ENCODE peak calls at places on chromosomes 12 and 14, in seven cellular contexts. U is cardiac fibroblast, W is mammary epithelial cell, C is fibroblast of lung, I is transverse colon, A is PC-9, S is fibroblast of pulmonary artery. J is an unnamed sample.

GRCh38 chr12:89948266-89949175 is 239.9 kb upstream of the ATP2B1 start:
- DNase-seq in I (no peak), S (no peak), W (no peak), A (no peak), U (no peak), C (peak), J (no peak)

GRCh38 chr12:54413284-54414190 is 5.5 kb downstream of the ITGA5 start:
- DNase-seq in S (peak), W (no peak), U (peak), A (no peak), I (peak), C (peak), J (no peak)

GRCh38 chr14:56135001-56135400 is 16.8 kb downstream of the PELI2 start:
- DNase-seq in A (no peak), U (no peak), W (no peak), I (no peak), S (no peak), C (no peak), J (no peak)

GRCh38 chr12:10197879-10198278 is 14.8 kb upstream of the GABARAPL1 start:
- DNase-seq in C (no peak), W (no peak), I (no peak), U (no peak), A (no peak), S (no peak), J (no peak)

GRCh38 chr14:86311151-86311550 is 781.2 kb downstream of the FLRT2 start:
- DNase-seq in S (no peak), C (no peak), I (no peak), W (no peak), U (no peak), A (no peak), J (no peak)

GRCh38 chr12:72015895-72016294 is 77.2 kb downstream of the TPH2 start:
- DNase-seq in A (no peak), I (no peak), C (no peak), W (no peak), S (no peak), U (no peak), J (no peak)

GRCh38 chr12:106288510-106289195 is 13.9 kb upstream of the TCP11L2 start:
- DNase-seq in S (peak), W (peak), I (no peak), C (peak), U (peak), A (peak), J (peak)

GRCh38 chr14:74838141-74838540 is 37.8 kb downstream of the PROX2 start:
- DNase-seq in A (no peak), I (no peak), C (no peak), U (no peak), S (no peak), W (no peak), J (no peak)

GRCh38 chr12:91483471-91483985 is 300.9 kb upstream of the DCN start:
- DNase-seq in U (no peak), C (peak), A (no peak), W (no peak), I (no peak), S (peak), J (no peak)

GRCh38 chr14:99231850-99232401 is 40.1 kb downstream of the BCL11B start:
- DNase-seq in U (no peak), I (no peak), C (peak), S (no peak), W (no peak), A (no peak), J (no peak)

GRCh38 chr12:92971869-92972524 is 42.9 kb upstream of the EEA1 start:
- DNase-seq in I (no peak), C (peak), U (peak), S (peak), W (peak), A (no peak), J (peak)

GRCh38 chr12:120539303-120539702 is 5.1 kb downstream of the RNF10 start:
- DNase-seq in A (no peak), S (no peak), I (no peak), C (peak), U (peak), W (peak), J (peak)

GRCh38 chr14:99041820-99042174 is 230.2 kb downstream of the BCL11B start:
- DNase-seq in A (no peak), I (no peak), W (no peak), U (no peak), C (no peak), S (no peak), J (peak)

GRCh38 chr12:107091989-107092641 is 1.2 kb downstream of the CRY1 start:
- DNase-seq in I (peak), W (peak), S (peak), A (peak), U (peak), C (peak), J (peak)

GRCh38 chr14:50932159-50932558 is 12.1 kb downstream of the PYGL start:
- DNase-seq in I (no peak), C (no peak), U (no peak), S (no peak), W (no peak), A (no peak), J (no peak)

GRCh38 chr14:53331247-53331646 is 178.1 kb upstream of the DDHD1 start:
- DNase-seq in C (peak), W (peak), S (peak), A (no peak), U (peak), I (no peak), J (peak)

GRCh38 chr14:56666716-56667115 is 87.1 kb downstream of the TMEM260 start:
- DNase-seq in W (peak), I (no peak), U (peak), C (peak), S (peak), A (peak), J (peak)

GRCh38 chr14:74018029-74018703 is 922 bp downstream of the ENTPD5 start:
- DNase-seq in W (peak), C (peak), I (no peak), U (no peak), S (peak), A (peak), J (peak)

GRCh38 chr12:85872497-85873091 is 1.5 kb upstream of the NTS start:
- DNase-seq in U (peak), A (no peak), C (peak), I (no peak), S (peak), W (peak), J (peak)

GRCh38 chr12:111426341-111427185 is 20.8 kb downstream of the SH2B3 start:
- DNase-seq in I (peak), A (no peak), W (no peak), C (peak), U (no peak), S (peak), J (no peak)

GRCh38 chr12:1846421-1847405 is 26.3 kb downstream of the LRTM2 start:
- DNase-seq in I (peak), A (no peak), C (no peak), U (no peak), S (no peak), W (no peak), J (no peak)

GRCh38 chr12:103313894-103314293 is 181.9 kb downstream of the C12orf42 start:
- DNase-seq in S (no peak), W (peak), I (no peak), C (no peak), A (no peak), U (no peak), J (peak)

GRCh38 chr12:125072496-125072895 is 7.3 kb downstream of the AACS start:
- DNase-seq in A (no peak), W (no peak), U (no peak), S (no peak), C (no peak), I (no peak), J (no peak)

GRCh38 chr14:23060536-23061260 is 3.4 kb upstream of the CDH24 start:
- DNase-seq in A (no peak), I (no peak), W (no peak), C (no peak), S (no peak), U (no peak), J (no peak)

GRCh38 chr14:89425931-89426330 is 8.9 kb upstream of the FOXN3 start:
- DNase-seq in S (peak), U (peak), W (peak), C (peak), A (no peak), I (peak), J (peak)

GRCh38 chr14:61376314-61376713 is 54.9 kb downstream of the PRKCH start:
- DNase-seq in C (no peak), U (no peak), S (no peak), A (no peak), I (no peak), W (no peak), J (no peak)

GRCh38 chr12:19186722-19187661 is 57.5 kb downstream of the PLEKHA5 start:
- DNase-seq in A (peak), U (peak), I (no peak), C (peak), S (peak), W (peak), J (peak)

GRCh38 chr12:124928095-124928911 is 13.9 kb upstream of the UBC start:
- DNase-seq in U (peak), I (peak), S (peak), C (peak), A (peak), W (peak), J (peak)

GRCh38 chr14:34237098-34237497 is 224.9 kb downstream of the SPTSSA start:
- DNase-seq in I (no peak), S (no peak), A (peak), C (no peak), W (peak), U (no peak), J (peak)

GRCh38 chr12:67784831-67785230 is 136.3 kb downstream of the DYRK2 start:
- DNase-seq in C (no peak), U (no peak), S (no peak), I (no peak), A (no peak), W (no peak), J (no peak)

GRCh38 chr12:20602671-20603402 is 92.3 kb upstream of the SLCO1C1 start:
- DNase-seq in A (no peak), S (peak), W (no peak), U (peak), I (no peak), C (peak), J (no peak)

GRCh38 chr12:20604408-20604807 is 90.7 kb upstream of the SLCO1C1 start:
- DNase-seq in W (no peak), A (no peak), U (no peak), I (no peak), S (no peak), C (no peak), J (no peak)

GRCh38 chr12:20596036-20596435 is 99.1 kb upstream of the SLCO1C1 start:
- DNase-seq in I (no peak), U (no peak), S (peak), C (no peak), W (no peak), A (no peak), J (peak)

GRCh38 chr12:20599757-20600156 is 95.4 kb upstream of the SLCO1C1 start:
- DNase-seq in A (no peak), I (no peak), W (no peak), S (no peak), C (no peak), U (no peak), J (no peak)

GRCh38 chr12:20601668-20602280 is 93.4 kb upstream of the SLCO1C1 start:
- DNase-seq in A (no peak), S (peak), W (no peak), U (peak), C (peak), I (no peak), J (peak)
- TF ChIP-seq CTCF in A (peak), S (peak), W (peak), U (peak), C (peak), I (peak), J (peak)

GRCh38 chr14:104115691-104116543 is 22.5 kb upstream of the KIF26A start:
- DNase-seq in U (no peak), S (no peak), A (peak), C (no peak), W (no peak), I (peak), J (peak)
- H3K4me3 ChIP-seq in U (peak), S (peak), A (peak), C (peak), W (peak), I (peak), J (peak)

GRCh38 chr12:13247596-13247995 is 51.1 kb downstream of the EMP1 start:
- DNase-seq in S (no peak), C (no peak), I (no peak), A (no peak), W (peak), U (no peak), J (peak)
- TF ChIP-seq CTCF in S (no peak), C (no peak), I (no peak), A (no peak), W (no peak), U (no peak), J (no peak)

DNA sequence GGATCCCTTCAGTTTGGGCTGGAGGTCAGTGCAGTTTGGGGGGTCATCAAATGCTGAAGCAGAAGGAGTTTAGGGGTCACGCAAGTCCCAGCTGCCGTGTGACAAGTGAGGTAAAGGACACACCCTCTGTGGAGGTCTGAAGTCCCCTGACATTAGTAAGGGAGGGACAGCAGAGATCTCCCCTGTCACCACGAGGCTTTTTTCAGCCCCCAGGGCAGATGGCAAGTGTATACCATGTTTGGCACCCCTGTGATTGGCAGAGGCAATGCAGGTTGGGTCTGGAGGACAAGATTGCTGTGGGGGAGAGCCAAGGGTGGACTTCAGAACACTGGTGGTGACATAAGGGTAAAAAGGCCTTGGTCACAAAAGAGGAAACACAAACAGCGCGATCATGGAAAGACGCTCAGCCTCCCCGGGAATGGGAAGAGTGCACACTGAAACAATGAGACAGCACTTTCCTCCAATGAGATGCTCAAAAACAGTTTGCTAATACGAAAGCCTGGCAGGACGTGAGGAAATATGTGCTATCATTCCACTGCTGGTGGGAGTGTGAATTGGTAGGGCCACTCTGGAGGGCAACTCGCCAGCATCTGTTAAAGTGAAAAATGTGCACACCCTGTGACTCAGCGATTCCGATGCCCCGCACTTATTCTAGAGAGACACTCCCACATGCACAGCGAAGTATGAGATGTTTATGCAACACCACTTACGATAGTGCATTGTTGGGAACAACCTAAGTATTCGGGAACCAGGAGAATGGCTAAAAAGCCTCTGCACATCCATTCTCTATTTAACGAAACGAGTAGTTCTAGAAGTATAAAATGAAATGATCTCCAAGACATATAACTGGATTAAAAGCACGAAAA is 14.4 kb upstream of the CD27 start:
- DNase-seq in C (peak), S (peak), A (peak), W (peak), U (peak), I (peak), J (peak)
- H3K4me3 ChIP-seq in C (peak), S (peak), A (peak), W (peak), U (peak), I (peak), J (peak)

GRCh38 chr14:95290021-95290420 is 29.7 kb downstream of the CLMN start:
- DNase-seq in U (no peak), C (no peak), S (no peak), I (no peak), A (no peak), W (no peak), J (no peak)
- TF ChIP-seq CTCF in U (no peak), C (no peak), S (no peak), I (no peak), A (no peak), W (no peak), J (no peak)

DNA sequence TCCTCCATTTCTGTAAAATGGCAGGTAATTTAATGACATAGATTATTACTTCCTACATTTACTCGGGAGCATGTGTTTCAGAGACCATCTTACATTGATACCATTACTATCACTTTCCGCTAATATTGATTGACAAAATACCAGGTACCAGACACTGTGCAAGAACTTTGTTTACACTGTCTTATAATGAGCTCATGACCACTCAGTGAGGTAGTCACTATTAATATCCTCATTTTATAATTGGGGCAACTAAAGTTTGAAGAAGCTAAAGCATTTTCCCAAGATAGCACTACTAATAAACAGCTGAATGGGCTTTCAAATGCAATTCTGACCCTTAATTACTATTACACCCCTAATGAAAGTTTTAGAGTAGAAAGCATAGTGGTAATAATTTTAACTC is 734.8 kb downstream of the DIO2 start:
- DNase-seq in C (no peak), I (no peak), U (no peak), A (no peak), W (no peak), S (no peak), J (no peak)
- H3K4me3 ChIP-seq in C (no peak), I (no peak), U (no peak), A (no peak), W (no peak), S (no peak), J (no peak)

GRCh38 chr12:8949525-8950286 is at the start of gene M6PR:
- DNase-seq in I (peak), C (peak), U (peak), A (peak), S (peak), W (peak), J (peak)
- TF ChIP-seq CTCF in I (peak), C (peak), U (peak), A (no peak), S (peak), W (peak), J (peak)

DNA sequence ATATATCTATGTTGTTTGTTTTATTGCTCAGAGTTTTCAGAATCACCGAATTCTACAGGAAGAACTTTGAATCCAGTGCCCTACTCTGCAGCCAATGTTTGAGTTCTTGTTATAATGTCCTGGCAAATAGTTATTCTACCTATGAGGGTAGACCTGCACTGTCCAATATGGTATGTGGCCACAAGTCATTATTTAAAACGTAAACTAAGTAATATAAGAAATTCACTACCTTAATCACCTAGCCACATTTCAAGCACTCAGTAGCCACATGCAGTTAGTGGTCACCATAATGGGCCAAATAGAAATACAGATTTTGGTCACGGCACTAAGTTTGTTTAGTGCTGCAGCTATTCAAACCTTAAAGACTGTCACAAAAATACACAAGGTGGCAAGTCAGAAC is 26.4 kb downstream of the GNPTAB start:
- DNase-seq in S (no peak), C (no peak), U (no peak), W (no peak), I (no peak), A (no peak), J (no peak)
- H3K4me3 ChIP-seq in S (no peak), C (no peak), U (no peak), W (no peak), I (no peak), A (no peak), J (no peak)

GRCh38 chr12:75058228-75058627 is 151.4 kb downstream of the KCNC2 start:
- DNase-seq in W (no peak), C (no peak), A (no peak), S (no peak), I (no peak), U (no peak), J (no peak)
- TF ChIP-seq CTCF in W (no peak), C (no peak), A (peak), S (no peak), I (no peak), U (no peak), J (peak)

GRCh38 chr14:54776361-54777001 is 126.1 kb downstream of the GCH1 start:
- DNase-seq in A (no peak), I (peak), C (peak), U (peak), S (peak), W (peak), J (peak)
- H3K4me3 ChIP-seq in A (no peak), I (no peak), C (no peak), U (no peak), S (no peak), W (no peak), J (no peak)

J was measured in epithelial cell of esophagus.